ENCODE peak calls at places on chromosomes 3 and 15, in eight cellular contexts. U is transverse colon; Q is SK-N-SH; M is CD8-positive, alpha-beta memory T cell; J is tibial nerve; Z is cardiac muscle cell; E is pancreas; D is gastrocnemius medialis. V is an unnamed sample.

GRCh38 chr15:38187646-38188313 is 64.9 kb upstream of the SPRED1 start:
- DNase-seq in U (no peak), M (no peak), E (no peak), J (no peak), Z (no peak), D (no peak), Q (no peak), V (no peak)

GRCh38 chr15:33234019-33234418 is 39.5 kb upstream of the FMN1 start:
- DNase-seq in Q (peak; percentile 43), J (no peak), U (no peak), D (no peak), E (no peak), Z (peak; percentile 39), M (no peak), V (no peak)

GRCh38 chr15:58284293-58284692 is 146.1 kb downstream of the AQP9 start:
- DNase-seq in J (no peak), Z (no peak), D (no peak), U (no peak), E (no peak), M (no peak), Q (no peak), V (no peak)

GRCh38 chr15:42134617-42135243 is 21.7 kb downstream of the PLA2G4F start:
- DNase-seq in Q (no peak), U (no peak), Z (no peak), M (no peak), E (no peak), D (no peak), J (no peak), V (no peak)

GRCh38 chr3:76321615-76322014 is 536.3 kb upstream of the ZNF717 start:
- DNase-seq in U (no peak), Q (no peak), M (no peak), J (no peak), E (no peak), D (no peak), Z (no peak), V (no peak)

GRCh38 chr3:170811928-170812591 is 57.9 kb downstream of the RPL22L1 start:
- DNase-seq in D (peak; percentile 29), J (peak; percentile 57), Z (peak; percentile 83), Q (peak; percentile 77), U (peak; percentile 76), E (peak; percentile 52), M (peak; percentile 35), V (peak; percentile 73)

GRCh38 chr15:62138124-62138523 is 27.0 kb downstream of the C2CD4B start:
- DNase-seq in U (no peak), D (no peak), M (no peak), E (no peak), J (no peak), Q (no peak), Z (no peak), V (no peak)

GRCh38 chr3:160130950-160131349 is 94.3 kb upstream of the C3orf80 start:
- DNase-seq in Q (no peak), E (no peak), D (no peak), J (no peak), U (no peak), M (no peak), Z (no peak), V (no peak)

GRCh38 chr3:141528837-141529236 is 42.0 kb downstream of the RASA2 start:
- DNase-seq in Z (no peak), Q (no peak), U (no peak), M (no peak), J (no peak), D (no peak), E (no peak), V (no peak)

GRCh38 chr3:161500057-161500836 is 3.6 kb downstream of the OTOL1 start:
- DNase-seq in D (no peak), Z (no peak), E (no peak), J (no peak), M (no peak), Q (no peak), U (no peak), V (no peak)

GRCh38 chr3:148006508-148006907 is 597.3 kb downstream of the ZIC1 start:
- DNase-seq in U (no peak), Z (no peak), J (no peak), M (no peak), Q (no peak), E (no peak), D (no peak), V (no peak)

GRCh38 chr3:138946554-138947302 is at the start of the genes FOXL2 and FOXL2NB:
- DNase-seq in E (no peak), J (no peak), Z (peak; percentile 69), Q (peak; percentile 44), U (no peak), M (no peak), D (no peak), V (no peak)

GRCh38 chr3:120364821-120365220 is 15.7 kb upstream of the LRRC58 start:
- DNase-seq in J (no peak), E (no peak), M (no peak), D (no peak), Z (no peak), U (no peak), Q (no peak), V (no peak)

GRCh38 chr15:89369548-89369947 is 34.9 kb upstream of the POLG start:
- DNase-seq in Z (no peak), Q (no peak), D (no peak), J (no peak), E (no peak), M (no peak), U (no peak), V (no peak)

GRCh38 chr15:89368566-89369223 is 34.1 kb upstream of the POLG start:
- DNase-seq in D (no peak), E (no peak), J (no peak), Q (peak; percentile 75), Z (no peak), M (no peak), U (no peak), V (no peak)

GRCh38 chr15:89366656-89367393 is 32.2 kb upstream of the POLG start:
- DNase-seq in D (no peak), Q (no peak), E (no peak), J (no peak), M (no peak), Z (no peak), U (no peak), V (no peak)

GRCh38 chr15:89365457-89366055 is 30.9 kb upstream of the POLG start:
- DNase-seq in U (no peak), D (no peak), J (no peak), M (no peak), E (no peak), Q (no peak), Z (no peak), V (no peak)

DNA sequence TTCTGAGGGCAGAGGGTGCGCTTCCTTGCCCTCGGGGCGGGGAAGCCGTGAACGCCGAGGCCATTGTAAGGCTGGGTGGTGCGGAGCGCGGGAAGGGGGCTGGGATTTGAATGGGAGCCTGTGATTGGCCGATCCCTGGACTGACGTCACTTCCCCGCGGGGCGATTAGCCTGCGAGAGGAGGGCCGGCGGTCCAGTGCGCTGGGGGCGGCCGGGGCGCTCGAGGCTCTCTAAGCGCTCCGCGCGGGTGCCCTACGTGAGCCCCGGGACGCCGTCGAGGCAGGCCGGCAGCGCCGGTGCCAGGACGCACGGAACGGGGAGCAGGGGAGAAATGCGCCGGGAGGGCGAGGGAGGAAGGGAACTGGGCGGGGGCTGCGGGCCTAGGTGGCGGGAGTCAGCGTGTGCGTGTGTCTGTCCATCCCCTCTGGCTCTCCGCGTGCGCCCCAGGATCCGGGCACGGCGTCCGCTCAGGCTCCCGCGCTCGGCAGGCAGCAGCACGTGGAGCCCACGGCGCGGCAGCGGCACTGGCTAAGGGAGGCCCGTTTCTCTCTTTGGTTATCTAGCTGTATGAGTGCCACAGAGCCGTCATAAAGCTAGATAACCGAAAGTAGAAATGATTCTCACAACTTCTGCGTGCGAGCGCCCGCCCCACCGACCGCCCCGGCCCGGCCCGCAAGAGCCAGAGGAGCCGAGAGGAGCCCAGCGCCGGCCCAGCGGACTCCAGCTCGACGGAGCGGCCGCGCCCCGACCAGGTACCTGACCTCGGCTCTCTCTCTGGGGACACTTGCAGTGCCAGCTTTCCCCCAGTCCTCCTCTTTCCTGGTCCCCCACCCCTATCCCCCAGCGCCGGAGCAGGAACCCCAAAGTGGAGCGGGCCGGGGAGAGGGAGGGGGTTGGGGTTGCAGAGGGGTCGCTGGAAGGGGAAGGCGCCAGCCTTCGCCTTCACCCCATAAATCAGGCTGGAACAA is 33.1 kb upstream of the POLG start:
- DNase-seq in J (no peak), M (no peak), Q (peak; percentile 98), E (no peak), U (no peak), Z (no peak), D (no peak), V (no peak)
- H3K27ac ChIP-seq in J (no peak overlapping the region), M (no peak overlapping the region), Q (no peak overlapping the region), E (no peak overlapping the region), U (no peak overlapping the region), Z (no peak overlapping the region), D (no peak overlapping the region), V (no peak overlapping the region)

GRCh38 chr15:98860647-98861041 is 146.9 kb downstream of the PGPEP1L start:
- DNase-seq in E (no peak), U (no peak), Q (no peak), Z (no peak), J (no peak), D (no peak), M (no peak), V (no peak)

GRCh38 chr15:98858610-98859023 is 149.0 kb downstream of the PGPEP1L start:
- DNase-seq in E (no peak), M (no peak), D (no peak), Z (no peak), J (no peak), Q (no peak), U (no peak), V (no peak)

GRCh38 chr15:98863983-98864382 is 143.6 kb downstream of the PGPEP1L start:
- DNase-seq in E (no peak), U (no peak), D (no peak), Q (no peak), Z (no peak), J (no peak), M (no peak), V (no peak)

GRCh38 chr15:98859149-98859548 is 148.4 kb downstream of the PGPEP1L start:
- DNase-seq in E (no peak), U (no peak), Z (no peak), M (no peak), Q (no peak), D (no peak), J (no peak), V (no peak)

DNA sequence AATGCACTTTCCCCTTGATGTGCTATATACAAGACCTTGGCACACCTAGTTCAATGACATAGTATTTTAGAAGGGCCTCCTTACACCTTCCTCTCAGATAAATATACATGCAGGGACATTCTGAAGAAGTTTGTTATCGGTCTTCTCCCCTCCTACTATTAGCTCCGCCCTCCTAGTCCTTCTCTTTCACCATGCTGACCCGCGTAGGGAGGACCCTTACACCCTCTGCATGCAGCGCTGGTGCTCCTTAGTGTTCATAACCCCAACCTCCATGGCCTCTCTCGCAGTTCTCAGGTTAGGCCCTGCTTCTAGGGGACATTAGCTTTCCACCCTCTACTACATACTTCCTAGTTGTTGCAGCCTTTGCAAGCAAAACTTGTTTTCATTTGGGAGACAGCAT is 146.4 kb downstream of the PGPEP1L start:
- DNase-seq in M (no peak), Q (no peak), J (no peak), Z (no peak), E (no peak), U (no peak), D (no peak), V (no peak)
- H3K4me1 ChIP-seq in M (peaks cover 13% of the 10 kb centered on the region), Q (peaks cover 18% of the 10 kb centered on the region), J (no peaks in the 10 kb centered on the region), Z (peaks cover 9% of the 10 kb centered on the region), E (peaks cover 31% of the 10 kb centered on the region), U (peaks cover 16% of the 10 kb centered on the region), D (no peaks in the 10 kb centered on the region), V (peaks cover 7% of the 10 kb centered on the region)

GRCh38 chr15:64808785-64809453 is 16.5 kb downstream of the PIF1 start:
- DNase-seq in E (no peak), J (no peak), Z (no peak), M (no peak), D (no peak), U (no peak), Q (peak; percentile 7), V (no peak)
- H3K4me3 ChIP-seq in E (no peak overlapping the region), J (no peak overlapping the region), Z (no peak overlapping the region), M (no peak overlapping the region), D (no peak overlapping the region), U (no peak overlapping the region), Q (no peak overlapping the region), V (no peak overlapping the region)

GRCh38 chr3:13085846-13086179 is 12.6 kb upstream of the IQSEC1 start:
- DNase-seq in E (no peak), J (no peak), U (no peak), Z (no peak), Q (no peak), M (no peak), D (no peak), V (no peak)
- H3K27ac ChIP-seq in E (no peak overlapping the region), J (no peak overlapping the region), U (no peak overlapping the region), Z (no peak overlapping the region), Q (no peak overlapping the region), M (no peak overlapping the region), D (no peak overlapping the region), V (no peak overlapping the region)